ENCODE peak calls at places on chromosomes 11 and 22, in eight cellular contexts. Y, B, E, C, T, G, A and X are unnamed samples.

GRCh38 chr11:86162257-86162656 is 82.3 kb upstream of the EED start:
- DNase-seq in Y (no peak), B (peak), E (no peak), C (no peak), T (peak), G (no peak), A (no peak), X (no peak)

GRCh38 chr11:63491614-63492372 is 826 bp upstream of the PLAAT5 start:
- DNase-seq in Y (no peak), B (no peak), E (no peak), C (no peak), T (no peak), G (no peak), A (no peak), X (no peak)

GRCh38 chr11:46693597-46694012 is 6.8 kb downstream of the ARHGAP1 start:
- DNase-seq in Y (no peak), B (peak), E (no peak), C (no peak), T (no peak), G (no peak), A (no peak), X (no peak)

GRCh38 chr11:40161855-40162410 is 1297.5 kb downstream of the LRRC4C start:
- DNase-seq in Y (peak), B (no peak), E (no peak), C (no peak), T (no peak), G (no peak), A (no peak), X (no peak)

GRCh38 chr11:65488273-65489058 is 10.4 kb upstream of the MALAT1 start:
- DNase-seq in Y (no peak), B (peak), E (no peak), C (no peak), T (peak), G (no peak), A (peak), X (no peak)

GRCh38 chr11:9922806-9923205 is 258.9 kb downstream of the SWAP70 start:
- DNase-seq in Y (no peak), B (peak), E (no peak), C (no peak), T (peak), G (peak), A (no peak), X (no peak)

GRCh38 chr11:130765369-130765768 is 150.9 kb downstream of the SNX19 start:
- DNase-seq in Y (no peak), B (no peak), E (no peak), C (no peak), T (no peak), G (no peak), A (no peak), X (no peak)

GRCh38 chr11:46298699-46299424 is 21.4 kb downstream of the CREB3L1 start:
- DNase-seq in Y (no peak), B (peak), E (no peak), C (no peak), T (peak), G (no peak), A (no peak), X (no peak)

GRCh38 chr22:23166841-23167610 is 13.3 kb upstream of the BCR start:
- DNase-seq in Y (peak), B (no peak), E (no peak), C (no peak), T (no peak), G (no peak), A (no peak), X (no peak)

GRCh38 chr11:103108933-103109817 is at the start of gene DYNC2H1:
- DNase-seq in Y (peak), B (peak), E (peak), C (peak), T (peak), G (peak), A (peak), X (peak)

GRCh38 chr22:38204784-38205183 is 3.0 kb downstream of the MAFF start:
- DNase-seq in Y (no peak), B (no peak), E (no peak), C (peak), T (no peak), G (no peak), A (peak), X (no peak)

GRCh38 chr22:31870890-31871289 is 73.4 kb upstream of the YWHAH start:
- DNase-seq in Y (peak), B (peak), E (no peak), C (no peak), T (peak), G (no peak), A (no peak), X (no peak)

GRCh38 chr11:71342951-71343827 is 90.8 kb upstream of the SHANK2 start:
- DNase-seq in Y (peak), B (peak), E (no peak), C (peak), T (peak), G (peak), A (peak), X (no peak)

GRCh38 chr11:110069158-110069737 is 23.9 kb upstream of the ZC3H12C start:
- DNase-seq in Y (peak), B (peak), E (no peak), C (no peak), T (peak), G (peak), A (no peak), X (no peak)

GRCh38 chr11:90775573-90776165 is 552.8 kb upstream of the CHORDC1 start:
- DNase-seq in Y (no peak), B (no peak), E (no peak), C (no peak), T (no peak), G (no peak), A (no peak), X (no peak)

GRCh38 chr22:37659066-37659896 is 758 bp downstream of the PDXP start:
- DNase-seq in Y (peak), B (no peak), E (no peak), C (peak), T (no peak), G (no peak), A (no peak), X (no peak)

GRCh38 chr11:75475767-75476650 is 43.0 kb upstream of the KLHL35 start:
- DNase-seq in Y (peak), B (peak), E (no peak), C (no peak), T (no peak), G (no peak), A (no peak), X (no peak)

GRCh38 chr22:44118645-44119315 is 61.9 kb upstream of the PARVG start:
- DNase-seq in Y (peak), B (no peak), E (no peak), C (no peak), T (no peak), G (no peak), A (no peak), X (no peak)

GRCh38 chr22:46574993-46575914 is 37.8 kb upstream of the CELSR1 start:
- DNase-seq in Y (peak), B (no peak), E (no peak), C (no peak), T (peak), G (peak), A (no peak), X (no peak)

GRCh38 chr11:118996926-118997626 is 862 bp upstream of the CENATAC start:
- DNase-seq in Y (peak), B (peak), E (no peak), C (peak), T (no peak), G (peak), A (peak), X (no peak)

GRCh38 chr22:41966607-41967240 is 2.5 kb upstream of the SEPTIN3 start:
- DNase-seq in Y (peak), B (peak), E (no peak), C (peak), T (peak), G (peak), A (peak), X (no peak)

GRCh38 chr11:69588270-69588669 is 52.7 kb upstream of the CCND1 start:
- DNase-seq in Y (no peak), B (peak), E (no peak), C (no peak), T (peak), G (no peak), A (no peak), X (no peak)

GRCh38 chr11:2541881-2542361 is 97.1 kb downstream of the KCNQ1 start:
- DNase-seq in Y (no peak), B (no peak), E (no peak), C (no peak), T (no peak), G (no peak), A (no peak), X (no peak)

GRCh38 chr11:15885913-15886698 is 470.2 kb downstream of the SOX6 start:
- DNase-seq in Y (no peak), B (no peak), E (no peak), C (no peak), T (peak), G (no peak), A (no peak), X (no peak)

GRCh38 chr11:17767301-17767885 is 32.8 kb downstream of the KCNC1 start:
- DNase-seq in Y (no peak), B (no peak), E (no peak), C (peak), T (no peak), G (no peak), A (no peak), X (no peak)

GRCh38 chr11:118128310-118128709 is 24.3 kb downstream of the SCN4B start:
- DNase-seq in Y (no peak), B (peak), E (no peak), C (no peak), T (no peak), G (no peak), A (no peak), X (no peak)

GRCh38 chr11:110966131-110966530 is 253.9 kb upstream of the ARHGAP20 start:
- DNase-seq in Y (no peak), B (no peak), E (no peak), C (no peak), T (no peak), G (no peak), A (no peak), X (no peak)

GRCh38 chr11:15673408-15673811 is 558.7 kb downstream of the INSC start:
- DNase-seq in Y (peak), B (peak), E (no peak), C (no peak), T (no peak), G (no peak), A (no peak), X (no peak)

GRCh38 chr22:36853407-36854099 is 7.3 kb upstream of the NCF4 start:
- DNase-seq in Y (peak), B (peak), E (peak), C (peak), T (peak), G (peak), A (peak), X (no peak)

GRCh38 chr11:107198490-107199007 is 180.3 kb upstream of the GUCY1A2 start:
- DNase-seq in Y (no peak), B (no peak), E (no peak), C (no peak), T (no peak), G (no peak), A (no peak), X (no peak)

GRCh38 chr11:121482231-121483129 is 29.7 kb upstream of the SORL1-AS1 start:
- DNase-seq in Y (no peak), B (no peak), E (no peak), C (peak), T (no peak), G (no peak), A (peak), X (no peak)

GRCh38 chr11:45178223-45178622 is 31.8 kb downstream of the PRDM11 start:
- DNase-seq in Y (no peak), B (no peak), E (no peak), C (no peak), T (no peak), G (no peak), A (no peak), X (no peak)

GRCh38 chr22:28002181-28002700 is 83.2 kb upstream of the PITPNB start:
- DNase-seq in Y (no peak), B (peak), E (no peak), C (no peak), T (no peak), G (no peak), A (no peak), X (no peak)